ENCODE peak calls at places on chromosomes 11 and 22, in nine cellular contexts. One of them, this sample, is unnamed.

GRCh38 chr11:96284917-96285316 is 58.1 kb downstream of the MAML2 start:
- DNase-seq in psoas muscle: no peak
- DNase-seq in A549: no peak
- DNase-seq in astrocyte: no peak
- DNase-seq in fibroblast of lung: no peak
- DNase-seq in GM23338: no peak
- DNase-seq in esophagus squamous epithelium: no peak
- DNase-seq in BE2C: no peak
- DNase-seq in lower leg skin: no peak
- DNase-seq in this sample: no peak

GRCh38 chr11:106986261-106986660 is 32.0 kb downstream of the GUCY1A2 start:
- DNase-seq in psoas muscle: no peak
- DNase-seq in A549: no peak
- DNase-seq in astrocyte: peak
- DNase-seq in fibroblast of lung: peak
- DNase-seq in GM23338: no peak
- DNase-seq in esophagus squamous epithelium: no peak
- DNase-seq in BE2C: no peak
- DNase-seq in lower leg skin: peak
- DNase-seq in this sample: no peak

GRCh38 chr22:42214625-42215415 is 55.6 kb downstream of the TCF20 start:
- DNase-seq in psoas muscle: peak
- DNase-seq in A549: no peak
- DNase-seq in astrocyte: no peak
- DNase-seq in fibroblast of lung: no peak
- DNase-seq in GM23338: no peak
- DNase-seq in esophagus squamous epithelium: no peak
- DNase-seq in BE2C: peak
- DNase-seq in lower leg skin: no peak
- DNase-seq in this sample: no peak

GRCh38 chr22:19797631-19798319 is 37.2 kb downstream of the TBX1 start:
- DNase-seq in psoas muscle: no peak
- DNase-seq in A549: no peak
- DNase-seq in astrocyte: no peak
- DNase-seq in fibroblast of lung: no peak
- DNase-seq in GM23338: no peak
- DNase-seq in esophagus squamous epithelium: no peak
- DNase-seq in BE2C: peak
- DNase-seq in lower leg skin: no peak
- DNase-seq in this sample: no peak

GRCh38 chr22:23176645-23177027 is 3.7 kb upstream of the BCR start:
- DNase-seq in psoas muscle: no peak
- DNase-seq in A549: no peak
- DNase-seq in astrocyte: no peak
- DNase-seq in fibroblast of lung: no peak
- DNase-seq in GM23338: no peak
- DNase-seq in esophagus squamous epithelium: no peak
- DNase-seq in BE2C: no peak
- DNase-seq in lower leg skin: no peak
- DNase-seq in this sample: no peak

GRCh38 chr11:1745701-1746320 is 4.6 kb downstream of the IFITM10 start:
- DNase-seq in psoas muscle: no peak
- DNase-seq in A549: no peak
- DNase-seq in astrocyte: no peak
- DNase-seq in fibroblast of lung: no peak
- DNase-seq in GM23338: no peak
- DNase-seq in esophagus squamous epithelium: no peak
- DNase-seq in BE2C: no peak
- DNase-seq in lower leg skin: no peak
- DNase-seq in this sample: no peak

GRCh38 chr11:47259178-47259977 is 1.6 kb downstream of the NR1H3 start:
- DNase-seq in psoas muscle: no peak
- DNase-seq in A549: peak
- DNase-seq in astrocyte: no peak
- DNase-seq in fibroblast of lung: no peak
- DNase-seq in GM23338: peak
- DNase-seq in esophagus squamous epithelium: no peak
- DNase-seq in BE2C: peak
- DNase-seq in lower leg skin: no peak
- DNase-seq in this sample: no peak

GRCh38 chr11:64120951-64121569 is 44.9 kb downstream of the MACROD1 start:
- DNase-seq in psoas muscle: no peak
- DNase-seq in A549: peak
- DNase-seq in astrocyte: peak
- DNase-seq in fibroblast of lung: peak
- DNase-seq in GM23338: no peak
- DNase-seq in esophagus squamous epithelium: no peak
- DNase-seq in BE2C: peak
- DNase-seq in lower leg skin: peak
- DNase-seq in this sample: no peak

GRCh38 chr11:102367364-102367763 is 20.4 kb downstream of the BIRC2 start:
- DNase-seq in psoas muscle: no peak
- DNase-seq in A549: peak
- DNase-seq in astrocyte: no peak
- DNase-seq in fibroblast of lung: peak
- DNase-seq in GM23338: no peak
- DNase-seq in esophagus squamous epithelium: no peak
- DNase-seq in BE2C: no peak
- DNase-seq in lower leg skin: no peak
- DNase-seq in this sample: no peak

GRCh38 chr11:72519220-72519881 is 85.0 kb upstream of the CLPB start:
- DNase-seq in psoas muscle: no peak
- DNase-seq in A549: no peak
- DNase-seq in astrocyte: no peak
- DNase-seq in fibroblast of lung: no peak
- DNase-seq in GM23338: no peak
- DNase-seq in esophagus squamous epithelium: no peak
- DNase-seq in BE2C: peak
- DNase-seq in lower leg skin: no peak
- DNase-seq in this sample: no peak

GRCh38 chr11:102489469-102490145 is 37.0 kb upstream of the TMEM123 start:
- DNase-seq in psoas muscle: no peak
- DNase-seq in A549: no peak
- DNase-seq in astrocyte: no peak
- DNase-seq in fibroblast of lung: no peak
- DNase-seq in GM23338: no peak
- DNase-seq in esophagus squamous epithelium: no peak
- DNase-seq in BE2C: no peak
- DNase-seq in lower leg skin: no peak
- DNase-seq in this sample: no peak

GRCh38 chr22:37197451-37198289 is 9.6 kb upstream of the C1QTNF6 start:
- DNase-seq in psoas muscle: peak
- DNase-seq in A549: peak
- DNase-seq in astrocyte: peak
- DNase-seq in fibroblast of lung: peak
- DNase-seq in GM23338: no peak
- DNase-seq in esophagus squamous epithelium: no peak
- DNase-seq in BE2C: peak
- DNase-seq in lower leg skin: no peak
- DNase-seq in this sample: no peak

GRCh38 chr11:9922806-9923205 is 258.9 kb downstream of the SWAP70 start:
- DNase-seq in psoas muscle: no peak
- DNase-seq in A549: no peak
- DNase-seq in astrocyte: peak
- DNase-seq in fibroblast of lung: peak
- DNase-seq in GM23338: peak
- DNase-seq in esophagus squamous epithelium: no peak
- DNase-seq in BE2C: no peak
- DNase-seq in lower leg skin: no peak
- DNase-seq in this sample: no peak

GRCh38 chr11:103964390-103964789 is 72.0 kb upstream of the DDI1 start:
- DNase-seq in psoas muscle: no peak
- DNase-seq in A549: no peak
- DNase-seq in astrocyte: no peak
- DNase-seq in fibroblast of lung: no peak
- DNase-seq in GM23338: no peak
- DNase-seq in esophagus squamous epithelium: no peak
- DNase-seq in BE2C: no peak
- DNase-seq in lower leg skin: no peak
- DNase-seq in this sample: no peak
- TF ChIP-seq CTCF in psoas muscle: no peak
- TF ChIP-seq CTCF in A549: no peak
- TF ChIP-seq CTCF in astrocyte: no peak
- TF ChIP-seq CTCF in fibroblast of lung: no peak
- TF ChIP-seq CTCF in GM23338: peak
- TF ChIP-seq CTCF in esophagus squamous epithelium: no peak
- TF ChIP-seq CTCF in BE2C: peak
- TF ChIP-seq CTCF in lower leg skin: no peak
- TF ChIP-seq CTCF in this sample: peak

GRCh38 chr11:104161751-104162450 is 2.0 kb downstream of the PDGFD start:
- DNase-seq in psoas muscle: no peak
- DNase-seq in A549: no peak
- DNase-seq in astrocyte: no peak
- DNase-seq in fibroblast of lung: no peak
- DNase-seq in GM23338: no peak
- DNase-seq in esophagus squamous epithelium: no peak
- DNase-seq in BE2C: no peak
- DNase-seq in lower leg skin: no peak
- DNase-seq in this sample: no peak
- H3K4me3 ChIP-seq in psoas muscle: no peak
- H3K4me3 ChIP-seq in A549: no peak
- H3K4me3 ChIP-seq in astrocyte: no peak
- H3K4me3 ChIP-seq in fibroblast of lung: no peak
- H3K4me3 ChIP-seq in GM23338: no peak
- H3K4me3 ChIP-seq in esophagus squamous epithelium: no peak
- H3K4me3 ChIP-seq in BE2C: no peak
- H3K4me3 ChIP-seq in lower leg skin: no peak
- H3K4me3 ChIP-seq in this sample: no peak

GRCh38 chr11:83219095-83219494 is 25.6 kb downstream of the ANKRD42 start:
- DNase-seq in psoas muscle: no peak
- DNase-seq in A549: peak
- DNase-seq in astrocyte: no peak
- DNase-seq in fibroblast of lung: no peak
- DNase-seq in GM23338: peak
- DNase-seq in esophagus squamous epithelium: no peak
- DNase-seq in BE2C: peak
- DNase-seq in lower leg skin: no peak
- DNase-seq in this sample: no peak
- TF ChIP-seq CTCF in psoas muscle: peak
- TF ChIP-seq CTCF in A549: peak
- TF ChIP-seq CTCF in astrocyte: no peak
- TF ChIP-seq CTCF in fibroblast of lung: no peak
- TF ChIP-seq CTCF in GM23338: peak
- TF ChIP-seq CTCF in esophagus squamous epithelium: no peak
- TF ChIP-seq CTCF in BE2C: peak
- TF ChIP-seq CTCF in lower leg skin: no peak
- TF ChIP-seq CTCF in this sample: peak

GRCh38 chr11:133441964-133442660 is 90.2 kb downstream of the OPCML start:
- DNase-seq in psoas muscle: no peak
- DNase-seq in A549: no peak
- DNase-seq in astrocyte: no peak
- DNase-seq in fibroblast of lung: no peak
- DNase-seq in GM23338: peak
- DNase-seq in esophagus squamous epithelium: no peak
- DNase-seq in BE2C: no peak
- DNase-seq in lower leg skin: no peak
- DNase-seq in this sample: no peak
- H3K4me3 ChIP-seq in psoas muscle: no peak
- H3K4me3 ChIP-seq in A549: no peak
- H3K4me3 ChIP-seq in astrocyte: no peak
- H3K4me3 ChIP-seq in fibroblast of lung: no peak
- H3K4me3 ChIP-seq in GM23338: peak
- H3K4me3 ChIP-seq in esophagus squamous epithelium: no peak
- H3K4me3 ChIP-seq in BE2C: no peak
- H3K4me3 ChIP-seq in lower leg skin: no peak
- H3K4me3 ChIP-seq in this sample: no peak

GRCh38 chr22:25060522-25061071 is 108.1 kb downstream of the KIAA1671 start:
- DNase-seq in psoas muscle: no peak
- DNase-seq in A549: no peak
- DNase-seq in astrocyte: no peak
- DNase-seq in fibroblast of lung: no peak
- DNase-seq in GM23338: no peak
- DNase-seq in esophagus squamous epithelium: no peak
- DNase-seq in BE2C: no peak
- DNase-seq in lower leg skin: no peak
- DNase-seq in this sample: no peak
- TF ChIP-seq CTCF in psoas muscle: peak
- TF ChIP-seq CTCF in A549: no peak
- TF ChIP-seq CTCF in astrocyte: no peak
- TF ChIP-seq CTCF in fibroblast of lung: peak
- TF ChIP-seq CTCF in GM23338: peak
- TF ChIP-seq CTCF in esophagus squamous epithelium: no peak
- TF ChIP-seq CTCF in BE2C: peak
- TF ChIP-seq CTCF in lower leg skin: no peak
- TF ChIP-seq CTCF in this sample: peak

GRCh38 chr11:118610220-118610772 is 2.9 kb downstream of the PHLDB1 start:
- DNase-seq in psoas muscle: no peak
- DNase-seq in A549: no peak
- DNase-seq in astrocyte: no peak
- DNase-seq in fibroblast of lung: no peak
- DNase-seq in GM23338: peak
- DNase-seq in esophagus squamous epithelium: no peak
- DNase-seq in BE2C: no peak
- DNase-seq in lower leg skin: no peak
- DNase-seq in this sample: no peak
- H3K4me3 ChIP-seq in psoas muscle: peak
- H3K4me3 ChIP-seq in A549: no peak
- H3K4me3 ChIP-seq in astrocyte: peak
- H3K4me3 ChIP-seq in fibroblast of lung: peak
- H3K4me3 ChIP-seq in GM23338: peak
- H3K4me3 ChIP-seq in esophagus squamous epithelium: peak
- H3K4me3 ChIP-seq in BE2C: no peak
- H3K4me3 ChIP-seq in lower leg skin: peak
- H3K4me3 ChIP-seq in this sample: peak

DNA sequence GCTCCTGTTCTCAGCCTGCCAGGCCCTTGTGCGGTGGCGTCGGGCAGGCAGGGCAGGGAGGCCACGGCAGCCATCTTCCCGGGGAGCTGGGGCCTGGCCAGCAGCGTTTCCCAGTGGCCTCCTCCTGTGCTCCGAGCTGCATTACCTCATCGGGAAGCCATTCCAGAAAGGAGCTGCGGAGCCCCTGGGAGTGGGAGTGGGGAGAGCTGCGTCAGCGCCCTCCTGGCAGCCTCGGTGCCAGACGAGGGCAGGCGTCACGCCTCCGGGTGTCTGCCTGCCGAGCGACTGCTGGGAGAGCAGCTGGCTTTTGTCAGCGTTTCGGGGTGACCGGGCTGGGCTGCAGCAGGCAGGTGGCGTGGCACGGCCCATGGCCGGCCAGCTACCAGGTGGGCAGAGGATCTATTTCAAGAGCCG is 30.9 kb upstream of the WNT7B start:
- DNase-seq in psoas muscle: peak
- DNase-seq in A549: no peak
- DNase-seq in astrocyte: peak
- DNase-seq in fibroblast of lung: peak
- DNase-seq in GM23338: no peak
- DNase-seq in esophagus squamous epithelium: no peak
- DNase-seq in BE2C: peak
- DNase-seq in lower leg skin: peak
- DNase-seq in this sample: peak
- TF ChIP-seq CTCF in psoas muscle: no peak
- TF ChIP-seq CTCF in A549: no peak
- TF ChIP-seq CTCF in astrocyte: no peak
- TF ChIP-seq CTCF in fibroblast of lung: no peak
- TF ChIP-seq CTCF in GM23338: no peak
- TF ChIP-seq CTCF in esophagus squamous epithelium: peak
- TF ChIP-seq CTCF in BE2C: no peak
- TF ChIP-seq CTCF in lower leg skin: no peak
- TF ChIP-seq CTCF in this sample: no peak